ENCODE peak calls at places on chromosomes 4 and X, in eight cellular contexts. K is fibroblast of villous mesenchyme, M is tibial artery, A is lung, D is bronchial epithelial cell, W is psoas muscle, J is ascending aorta, B is SK-N-SH. V is an unnamed sample.

GRCh38 chr4:54227261-54228063 is 1.6 kb upstream of the PDGFRA start:
- DNase-seq in B (peak; percentile 77), J (peak; percentile 73), A (no peak), M (peak; percentile 71), K (peak; percentile 80), W (no peak), D (peak; percentile 27), V (no peak)

GRCh38 chr4:183955666-183956065 is 50.6 kb downstream of the STOX2 start:
- DNase-seq in J (no peak), M (no peak), K (no peak), W (no peak), A (no peak), B (no peak), D (no peak), V (no peak)

GRCh38 chr4:83490876-83491450 is 6.1 kb upstream of the ABRAXAS1 start:
- DNase-seq in A (no peak), M (no peak), J (no peak), K (peak; percentile 41), D (peak; percentile 36), W (no peak), B (peak; percentile 64), V (no peak)

GRCh38 chr4:46390353-46391058 is 578 bp upstream of the GABRA2 start:
- DNase-seq in A (no peak), J (no peak), W (no peak), D (no peak), K (no peak), M (no peak), B (no peak), V (no peak)

GRCh38 chr4:168852933-168853713 is 156.9 kb downstream of the CBR4 start:
- DNase-seq in D (no peak), A (no peak), J (no peak), K (no peak), M (no peak), B (no peak), W (no peak), V (no peak)

GRCh38 chrX:17376381-17377046 is 1.5 kb downstream of the NHS start:
- DNase-seq in M (peak; percentile 68), J (no peak), D (no peak), W (no peak), K (peak; percentile 6), A (no peak), B (no peak), V (no peak)

GRCh38 chr4:10738826-10739489 is 54.4 kb upstream of the CLNK start:
- DNase-seq in B (no peak), A (no peak), K (no peak), D (peak; percentile 57), J (no peak), W (no peak), M (no peak), V (no peak)

GRCh38 chr4:116023049-116023448 is 909.6 kb upstream of the NDST4 start:
- DNase-seq in W (no peak), D (no peak), M (no peak), K (no peak), A (no peak), J (no peak), B (no peak), V (no peak)

GRCh38 chrX:155632424-155633100 is 19.8 kb upstream of the TMLHE start:
- DNase-seq in A (no peak), K (peak; percentile 34), B (no peak), D (no peak), W (no peak), J (no peak), M (no peak), V (no peak)

GRCh38 chrX:151398346-151398745 is 1.3 kb downstream of the VMA21 start:
- DNase-seq in J (no peak), K (no peak), M (no peak), B (no peak), W (no peak), A (no peak), D (no peak), V (no peak)

GRCh38 chrX:56728321-56728720 is 722 bp upstream of the NBDY start:
- DNase-seq in B (no peak), W (no peak), J (no peak), D (peak; percentile 13), M (no peak), K (peak; percentile 6), A (no peak), V (no peak)

GRCh38 chrX:124862304-124862703 is 457.4 kb upstream of the TEX13C start:
- DNase-seq in J (no peak), W (no peak), M (no peak), A (no peak), B (no peak), D (no peak), K (no peak), V (no peak)

GRCh38 chr4:88841635-88842034 is 144.0 kb upstream of the NAP1L5 start:
- DNase-seq in J (no peak), K (peak; percentile 69), D (no peak), B (no peak), A (no peak), M (no peak), W (no peak), V (no peak)

GRCh38 chr4:183580849-183581248 is 76.0 kb downstream of the ING2 start:
- DNase-seq in J (no peak), B (no peak), D (no peak), A (no peak), M (no peak), K (no peak), W (no peak), V (no peak)

GRCh38 chr4:105474110-105474518 is 252 bp upstream of the PPA2 start:
- DNase-seq in K (no peak), M (peak; percentile 92), B (no peak), W (peak; percentile 93), D (peak; percentile 65), A (no peak), J (peak; percentile 93), V (peak; percentile 61)

GRCh38 chr4:110616162-110617062 is 6.5 kb downstream of the PITX2 start:
- DNase-seq in J (no peak), D (no peak), W (no peak), B (no peak), M (no peak), A (no peak), K (peak; percentile 69), V (no peak)

GRCh38 chr4:129968778-129969177 is 872.8 kb downstream of the C4orf33 start:
- DNase-seq in K (no peak), A (no peak), B (no peak), M (no peak), D (no peak), J (no peak), W (no peak), V (no peak)

GRCh38 chrX:10115082-10115481 is 41.7 kb upstream of the CLCN4 start:
- DNase-seq in D (no peak), A (no peak), M (no peak), W (no peak), J (no peak), B (no peak), K (no peak), V (no peak)

GRCh38 chrX:148043456-148043855 is 62.3 kb downstream of the FMR1NB start:
- DNase-seq in D (peak; percentile 41), M (no peak), K (no peak), A (no peak), B (no peak), W (no peak), J (no peak), V (no peak)

DNA sequence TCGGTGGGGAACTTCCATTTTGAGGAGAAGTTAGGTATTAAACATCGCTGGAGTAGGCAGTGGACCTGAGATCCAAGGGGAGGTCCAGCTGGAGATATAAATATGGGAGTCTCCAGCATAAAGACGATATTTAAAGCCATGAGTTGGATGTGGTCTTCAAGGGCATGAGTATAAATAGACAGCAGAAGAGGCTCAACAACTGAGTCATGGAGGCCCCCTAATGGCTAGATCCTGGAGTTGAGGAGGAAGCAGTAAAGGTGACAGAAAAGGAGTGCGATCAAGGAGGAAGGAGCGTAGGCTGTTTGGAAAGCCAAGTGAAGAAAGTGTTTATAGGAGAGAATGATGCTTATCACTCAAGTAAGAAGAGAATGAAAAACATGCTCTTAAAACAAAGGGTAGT is 18.1 kb upstream of the APBB2 start:
- DNase-seq in B (no peak), J (no peak), K (peak; percentile 12), A (no peak), D (no peak), W (no peak), M (no peak), V (no peak)
- TF ChIP-seq CTCF in B (no peak), J (no peak), K (peak; percentile 25), A (no peak), D (no peak), W (no peak), M (no peak), V (no peak)

DNA sequence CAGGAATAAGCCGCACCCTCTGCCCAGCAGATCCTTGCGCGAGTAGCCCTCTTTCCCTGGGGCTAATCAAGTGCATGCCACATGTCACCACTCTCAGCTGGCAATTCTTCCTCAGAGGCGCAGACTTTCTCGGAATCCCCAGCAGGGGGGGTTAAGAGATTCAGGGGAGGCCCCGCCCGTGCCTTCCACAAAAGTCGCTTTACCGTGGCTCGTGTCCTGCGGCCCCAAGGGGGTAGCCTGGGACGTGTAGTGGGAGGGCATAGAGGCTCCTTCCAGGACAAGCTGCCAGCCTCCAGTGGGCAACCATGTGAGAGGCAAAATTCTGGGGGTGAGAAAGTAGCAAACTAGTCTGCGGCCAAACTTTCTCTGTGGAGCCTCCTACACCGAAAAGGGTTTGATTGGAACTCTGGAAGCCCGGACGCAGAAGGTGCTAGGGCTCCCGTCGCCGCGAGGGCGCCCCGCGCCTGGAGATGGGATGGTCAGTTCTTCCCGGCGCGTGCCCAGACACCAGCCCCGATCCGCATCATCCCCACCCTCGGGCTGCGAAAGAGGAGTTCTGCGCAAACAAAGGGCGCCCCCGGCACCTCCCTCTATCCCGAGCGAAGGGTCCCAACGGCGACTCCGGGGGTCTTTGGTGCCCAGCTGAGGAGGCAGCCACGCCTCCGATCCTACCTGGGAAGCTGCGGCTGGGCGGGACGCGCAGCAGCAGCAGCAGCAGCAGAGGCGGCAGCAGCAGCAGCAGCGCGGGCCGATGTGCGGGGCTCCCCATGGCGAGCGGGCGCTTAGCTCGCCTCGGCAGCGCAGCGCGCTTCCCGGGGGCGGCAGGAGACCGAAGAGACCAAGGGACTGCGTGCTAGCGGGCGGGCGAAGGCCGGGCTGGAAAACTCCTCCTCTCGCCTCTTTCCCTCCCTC is at the start of gene SRPX:
- DNase-seq in B (peak; percentile 53), K (no peak), M (peak; percentile 73), D (peak; percentile 17), A (no peak), J (peak; percentile 64), W (peak; percentile 57), V (no peak)
- TF ChIP-seq CTCF in B (peak; percentile 43), K (peak; percentile 32), M (peak; percentile 28), D (peak; percentile 35), A (no peak), J (peak; percentile 16), W (peak; percentile 11), V (no peak)

GRCh38 chr4:171846232-171846631 is 33.0 kb downstream of the GALNTL6 start:
- DNase-seq in K (peak; percentile 33), D (peak; percentile 24), J (no peak), B (peak; percentile 37), W (no peak), M (no peak), A (no peak), V (no peak)
- TF ChIP-seq CTCF in K (peak; percentile 52), D (peak; percentile 33), J (no peak), B (peak; percentile 73), W (peak; percentile 18), M (no peak), A (peak; percentile 10), V (no peak)

DNA sequence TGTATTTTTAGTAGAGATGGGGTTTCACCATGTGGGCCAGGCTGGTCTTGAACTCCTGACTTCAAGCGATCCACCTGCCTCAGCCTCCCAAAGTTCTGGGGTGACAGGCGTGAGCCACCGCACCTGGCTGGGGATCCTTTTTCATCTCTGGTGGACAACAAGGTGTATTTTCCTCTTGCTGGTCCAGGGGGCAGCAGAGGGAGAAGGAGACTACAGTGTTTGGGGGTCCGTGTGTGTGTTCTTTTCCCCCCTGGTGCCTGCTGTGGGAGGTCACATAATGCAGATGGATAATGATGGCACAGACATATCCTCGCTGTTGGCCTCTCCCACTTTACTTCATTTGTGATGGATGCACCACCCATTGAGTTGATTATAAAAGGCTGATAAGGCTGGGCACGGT is 39.0 kb upstream of the CD99 start:
- DNase-seq in B (no peak), K (no peak), W (no peak), M (no peak), J (no peak), A (no peak), D (no peak), V (no peak)
- TF ChIP-seq CTCF in B (peak; percentile 43), K (peak; percentile 38), W (no peak), M (no peak), J (no peak), A (no peak), D (no peak), V (no peak)